ENCODE peak calls at places on chromosomes 4 and X, in six cellular contexts. One of them, this sample, is unnamed.
A peak's percentile ranks its signal among the peaks of the same experiment; 100 is the strongest.

GRCh38 chr4:15805583-15806517 is 27.7 kb downstream of the CD38 start:
- DNase-seq in ovary: no peak
- DNase-seq in A549: peak; percentile 17
- DNase-seq in breast epithelium: no peak
- DNase-seq in neural progenitor cell: peak; percentile 78
- DNase-seq in left lung: no peak
- DNase-seq in this sample: no peak

GRCh38 chr4:25749150-25749794 is 93.6 kb downstream of the SLC34A2 start:
- DNase-seq in ovary: no peak
- DNase-seq in A549: no peak
- DNase-seq in breast epithelium: no peak
- DNase-seq in neural progenitor cell: no peak
- DNase-seq in left lung: no peak
- DNase-seq in this sample: no peak

GRCh38 chr4:10082459-10083272 is 33.9 kb downstream of the WDR1 start:
- DNase-seq in ovary: peak; percentile 34
- DNase-seq in breast epithelium: peak; percentile 36
- DNase-seq in neural progenitor cell: no peak
- DNase-seq in A549: no peak
- DNase-seq in left lung: peak; percentile 19
- DNase-seq in this sample: no peak

GRCh38 chrX:38717871-38718270 is 83.4 kb upstream of the MID1IP1 start:
- DNase-seq in left lung: no peak
- DNase-seq in A549: peak; percentile 9
- DNase-seq in neural progenitor cell: peak; percentile 43
- DNase-seq in breast epithelium: no peak
- DNase-seq in ovary: no peak
- DNase-seq in this sample: no peak

GRCh38 chr4:8877780-8878040 is 6.1 kb upstream of the HMX1 start:
- DNase-seq in left lung: no peak
- DNase-seq in breast epithelium: no peak
- DNase-seq in neural progenitor cell: peak; percentile 16
- DNase-seq in ovary: no peak
- DNase-seq in A549: no peak
- DNase-seq in this sample: no peak

GRCh38 chr4:5037553-5038551 is 13.4 kb upstream of the STK32B start:
- DNase-seq in breast epithelium: no peak
- DNase-seq in A549: peak; percentile 47
- DNase-seq in left lung: no peak
- DNase-seq in neural progenitor cell: no peak
- DNase-seq in ovary: no peak
- DNase-seq in this sample: no peak

GRCh38 chr4:173878701-173879100 is 348.7 kb upstream of the HAND2 start:
- DNase-seq in left lung: no peak
- DNase-seq in breast epithelium: no peak
- DNase-seq in ovary: no peak
- DNase-seq in A549: no peak
- DNase-seq in neural progenitor cell: no peak
- DNase-seq in this sample: no peak

GRCh38 chrX:24149346-24150050 is at the start of gene ZFX:
- DNase-seq in neural progenitor cell: peak; percentile 78
- DNase-seq in left lung: peak; percentile 84
- DNase-seq in ovary: peak; percentile 83
- DNase-seq in breast epithelium: peak; percentile 52
- DNase-seq in A549: no peak
- DNase-seq in this sample: peak; percentile 56

GRCh38 chr4:81723927-81724587 is 252.3 kb upstream of the RASGEF1B start:
- DNase-seq in ovary: no peak
- DNase-seq in neural progenitor cell: no peak
- DNase-seq in left lung: no peak
- DNase-seq in breast epithelium: no peak
- DNase-seq in A549: no peak
- DNase-seq in this sample: no peak

GRCh38 chrX:11757397-11757728 is 674 bp upstream of the MSL3 start:
- DNase-seq in ovary: no peak
- DNase-seq in breast epithelium: peak; percentile 49
- DNase-seq in A549: no peak
- DNase-seq in neural progenitor cell: no peak
- DNase-seq in left lung: no peak
- DNase-seq in this sample: no peak

GRCh38 chrX:140521393-140521792 is 16.5 kb upstream of the SOX3 start:
- DNase-seq in neural progenitor cell: no peak
- DNase-seq in A549: no peak
- DNase-seq in breast epithelium: no peak
- DNase-seq in left lung: no peak
- DNase-seq in ovary: no peak
- DNase-seq in this sample: no peak

GRCh38 chr4:179399054-179399782 is 1957.0 kb upstream of the AGA start:
- DNase-seq in breast epithelium: no peak
- DNase-seq in ovary: no peak
- DNase-seq in A549: no peak
- DNase-seq in neural progenitor cell: peak; percentile 5
- DNase-seq in left lung: no peak
- DNase-seq in this sample: no peak

GRCh38 chrX:12007881-12008280 is 130.4 kb upstream of the FRMPD4 start:
- DNase-seq in A549: peak; percentile 17
- DNase-seq in neural progenitor cell: no peak
- DNase-seq in breast epithelium: no peak
- DNase-seq in left lung: no peak
- DNase-seq in ovary: no peak
- DNase-seq in this sample: no peak

GRCh38 chrX:33336783-33337182 is 125.4 kb upstream of the DMD start:
- DNase-seq in left lung: no peak
- DNase-seq in breast epithelium: no peak
- DNase-seq in A549: no peak
- DNase-seq in neural progenitor cell: peak; percentile 57
- DNase-seq in ovary: no peak
- DNase-seq in this sample: no peak

GRCh38 chr4:94583938-94584641 is 132.3 kb downstream of the PDLIM5 start:
- DNase-seq in ovary: no peak
- DNase-seq in neural progenitor cell: no peak
- DNase-seq in left lung: no peak
- DNase-seq in breast epithelium: no peak
- DNase-seq in A549: no peak
- DNase-seq in this sample: no peak

GRCh38 chrX:146278381-146278780 is 460.8 kb downstream of the SLITRK2 start:
- DNase-seq in left lung: no peak
- DNase-seq in ovary: no peak
- DNase-seq in neural progenitor cell: peak; percentile 34
- DNase-seq in A549: no peak
- DNase-seq in breast epithelium: no peak
- DNase-seq in this sample: no peak
- TF ChIP-seq CTCF in left lung: no peak
- TF ChIP-seq CTCF in ovary: no peak
- TF ChIP-seq CTCF in neural progenitor cell: peak; percentile 52
- TF ChIP-seq CTCF in A549: no peak
- TF ChIP-seq CTCF in breast epithelium: no peak
- TF ChIP-seq CTCF in this sample: peak; percentile 30

GRCh38 chr4:106809083-106809482 is 227.0 kb downstream of the DKK2 start:
- DNase-seq in left lung: no peak
- DNase-seq in ovary: no peak
- DNase-seq in breast epithelium: no peak
- DNase-seq in A549: no peak
- DNase-seq in neural progenitor cell: peak; percentile 49
- DNase-seq in this sample: no peak
- TF ChIP-seq CTCF in left lung: no peak
- TF ChIP-seq CTCF in ovary: no peak
- TF ChIP-seq CTCF in breast epithelium: no peak
- TF ChIP-seq CTCF in A549: peak; percentile 39
- TF ChIP-seq CTCF in neural progenitor cell: peak; percentile 58
- TF ChIP-seq CTCF in this sample: peak; percentile 30

GRCh38 chrX:77945910-77946309 is 23.5 kb downstream of the PGAM4 start:
- DNase-seq in A549: no peak
- DNase-seq in left lung: peak; percentile 35
- DNase-seq in neural progenitor cell: no peak
- DNase-seq in ovary: no peak
- DNase-seq in breast epithelium: no peak
- DNase-seq in this sample: no peak

GRCh38 chrX:77949840-77950239 is 19.6 kb downstream of the PGAM4 start:
- DNase-seq in breast epithelium: no peak
- DNase-seq in A549: no peak
- DNase-seq in left lung: no peak
- DNase-seq in ovary: no peak
- DNase-seq in neural progenitor cell: no peak
- DNase-seq in this sample: no peak

DNA sequence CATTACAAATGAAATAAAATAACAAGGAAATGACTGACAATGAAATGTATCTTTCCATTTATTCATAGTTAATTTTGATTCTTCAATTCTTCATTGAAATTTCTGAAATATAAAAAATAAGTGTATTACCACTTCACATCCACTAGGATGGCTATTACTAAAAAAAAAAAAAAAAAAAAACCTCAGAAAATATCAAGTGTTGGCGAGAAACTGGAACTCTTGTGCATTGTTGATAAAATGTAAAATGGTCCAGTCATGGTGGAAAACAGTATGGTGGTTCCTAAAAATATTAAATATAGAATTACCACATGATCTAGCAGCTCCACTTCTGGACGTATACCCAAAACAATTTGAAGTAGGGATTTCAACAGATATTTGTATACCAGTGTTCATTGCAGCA is 22.9 kb downstream of the PGAM4 start:
- DNase-seq in ovary: no peak
- DNase-seq in breast epithelium: no peak
- DNase-seq in A549: no peak
- DNase-seq in neural progenitor cell: no peak
- DNase-seq in left lung: no peak
- DNase-seq in this sample: no peak
- TF ChIP-seq CTCF in ovary: no peak
- TF ChIP-seq CTCF in breast epithelium: no peak
- TF ChIP-seq CTCF in A549: no peak
- TF ChIP-seq CTCF in neural progenitor cell: no peak
- TF ChIP-seq CTCF in left lung: no peak
- TF ChIP-seq CTCF in this sample: peak; percentile 15

DNA sequence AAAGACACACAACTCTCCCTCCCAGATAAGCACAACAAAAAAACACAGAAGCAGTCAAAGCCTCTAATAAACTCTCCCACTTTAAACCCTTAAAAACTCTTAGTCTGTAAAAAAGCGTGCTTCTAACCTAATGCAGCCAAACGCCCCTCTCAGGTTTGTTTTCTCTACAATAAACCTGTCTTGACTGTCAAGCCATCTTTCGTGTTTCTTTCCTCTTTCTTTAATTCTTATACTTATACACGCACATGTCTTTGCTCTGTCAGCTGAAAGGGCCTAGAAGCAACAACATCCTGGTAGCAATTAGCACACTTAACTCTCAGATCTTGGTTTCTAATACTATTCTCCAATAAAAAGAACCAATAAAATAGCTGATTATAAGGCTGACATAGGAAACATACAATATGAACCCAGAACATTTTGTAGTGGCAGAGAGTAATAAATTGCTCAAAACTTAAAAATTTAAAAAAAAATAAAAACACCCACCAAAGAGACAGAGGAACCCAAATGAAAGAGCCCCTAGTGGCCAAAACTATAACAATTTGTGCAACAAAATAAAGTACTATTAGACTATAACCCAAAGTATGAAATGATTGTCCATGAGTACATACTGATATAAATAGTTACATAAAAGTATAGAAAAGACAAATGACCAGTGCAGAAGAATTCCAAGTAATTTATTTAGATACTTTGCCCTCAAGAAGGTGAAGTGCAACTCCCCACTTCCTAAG is 440.4 kb upstream of the ADGRL3 start:
- DNase-seq in breast epithelium: no peak
- DNase-seq in neural progenitor cell: no peak
- DNase-seq in left lung: no peak
- DNase-seq in A549: no peak
- DNase-seq in ovary: no peak
- DNase-seq in this sample: no peak
- TF ChIP-seq CTCF in breast epithelium: no peak
- TF ChIP-seq CTCF in neural progenitor cell: peak; percentile 37
- TF ChIP-seq CTCF in left lung: no peak
- TF ChIP-seq CTCF in A549: no peak
- TF ChIP-seq CTCF in ovary: no peak
- TF ChIP-seq CTCF in this sample: peak; percentile 36

GRCh38 chrX:115909017-115909416 is 261.5 kb upstream of the AGTR2 start:
- DNase-seq in A549: no peak
- DNase-seq in ovary: no peak
- DNase-seq in left lung: no peak
- DNase-seq in neural progenitor cell: no peak
- DNase-seq in breast epithelium: no peak
- DNase-seq in this sample: no peak

GRCh38 chrX:115913575-115913974 is 257.0 kb upstream of the AGTR2 start:
- DNase-seq in breast epithelium: no peak
- DNase-seq in ovary: no peak
- DNase-seq in A549: no peak
- DNase-seq in left lung: no peak
- DNase-seq in neural progenitor cell: no peak
- DNase-seq in this sample: no peak

GRCh38 chrX:115911967-115912366 is 258.6 kb upstream of the AGTR2 start:
- DNase-seq in A549: no peak
- DNase-seq in neural progenitor cell: no peak
- DNase-seq in ovary: no peak
- DNase-seq in left lung: no peak
- DNase-seq in breast epithelium: no peak
- DNase-seq in this sample: no peak

GRCh38 chrX:115906881-115907280 is 263.7 kb upstream of the AGTR2 start:
- DNase-seq in breast epithelium: no peak
- DNase-seq in A549: no peak
- DNase-seq in neural progenitor cell: no peak
- DNase-seq in ovary: no peak
- DNase-seq in left lung: no peak
- DNase-seq in this sample: no peak

GRCh38 chrX:115912372-115912897 is 258.1 kb upstream of the AGTR2 start:
- DNase-seq in A549: no peak
- DNase-seq in breast epithelium: no peak
- DNase-seq in ovary: no peak
- DNase-seq in left lung: no peak
- DNase-seq in neural progenitor cell: peak; percentile 9
- DNase-seq in this sample: no peak
- TF ChIP-seq CTCF in A549: no peak
- TF ChIP-seq CTCF in breast epithelium: no peak
- TF ChIP-seq CTCF in ovary: no peak
- TF ChIP-seq CTCF in left lung: no peak
- TF ChIP-seq CTCF in neural progenitor cell: peak; percentile 40
- TF ChIP-seq CTCF in this sample: peak; percentile 23

GRCh38 chrX:50081282-50081955 is 119.4 kb downstream of the AKAP4 start:
- DNase-seq in ovary: peak; percentile 45
- DNase-seq in left lung: peak; percentile 62
- DNase-seq in breast epithelium: no peak
- DNase-seq in A549: no peak
- DNase-seq in neural progenitor cell: peak; percentile 50
- DNase-seq in this sample: no peak
- TF ChIP-seq CTCF in ovary: no peak
- TF ChIP-seq CTCF in left lung: no peak
- TF ChIP-seq CTCF in breast epithelium: no peak
- TF ChIP-seq CTCF in A549: peak; percentile 32
- TF ChIP-seq CTCF in neural progenitor cell: peak; percentile 53
- TF ChIP-seq CTCF in this sample: peak; percentile 37

This sample was measured in progenitor cell of endocrine pancreas.